ENCODE peak calls at places on chromosomes 1 and 21, in five cellular contexts. G is CD4-positive, alpha-beta memory T cell; S is A549; Z is hepatocyte; M is NT2/D1. V is an unnamed sample. For H3K4me1, the result is how much of the 10 kb centered on the place peaks cover.

GRCh38 chr1:20166047-20166446 is 19.8 kb upstream of the UBXN10 start:
- DNase-seq in G (no peak), S (no peak), Z (no peak), M (no peak), V (no peak)

GRCh38 chr1:230073371-230074035 is 6.5 kb downstream of the GALNT2 start:
- DNase-seq in G (no peak), S (peak), Z (no peak), M (no peak), V (no peak)

GRCh38 chr21:31143021-31143420 is 104.7 kb upstream of the KRTAP19-8 start:
- DNase-seq in G (no peak), S (no peak), Z (no peak), M (no peak), V (no peak)

GRCh38 chr21:32329331-32329730 is 30.7 kb downstream of the MRAP start:
- DNase-seq in G (no peak), S (no peak), Z (no peak), M (no peak), V (peak)

GRCh38 chr1:232305020-232305419 is 324.9 kb downstream of the SIPA1L2 start:
- DNase-seq in G (no peak), S (no peak), Z (no peak), M (no peak), V (no peak)

GRCh38 chr1:207658408-207658807 is 13.5 kb downstream of the CR1L start:
- DNase-seq in G (no peak), S (no peak), Z (no peak), M (no peak), V (no peak)

GRCh38 chr1:160768295-160768657 is 27.7 kb upstream of the LY9 start:
- DNase-seq in G (peak), S (peak), Z (no peak), M (peak), V (no peak)

GRCh38 chr1:213658508-213658907 is 329.3 kb upstream of the PROX1 start:
- DNase-seq in G (no peak), S (no peak), Z (no peak), M (no peak), V (no peak)

GRCh38 chr1:169604781-169605560 is 18.7 kb upstream of the F5 start:
- DNase-seq in G (peak), S (no peak), Z (no peak), M (no peak), V (no peak)

GRCh38 chr1:225450491-225451191 is 22.8 kb upstream of the LBR start:
- DNase-seq in G (no peak), S (peak), Z (no peak), M (no peak), V (no peak)

GRCh38 chr1:224525411-224526040 is 90.6 kb upstream of the CNIH3 start:
- DNase-seq in G (no peak), S (no peak), Z (no peak), M (no peak), V (no peak)

GRCh38 chr1:232627645-232628334 is 2.1 kb downstream of the SIPA1L2 start:
- DNase-seq in G (peak), S (peak), Z (peak), M (peak), V (no peak)

GRCh38 chr1:10901091-10901893 is 104.8 kb upstream of the CASZ1 start:
- DNase-seq in G (no peak), S (no peak), Z (peak), M (no peak), V (no peak)

GRCh38 chr1:92043621-92044020 is 13.8 kb downstream of the EPHX4 start:
- DNase-seq in G (no peak), S (no peak), Z (no peak), M (no peak), V (no peak)

GRCh38 chr1:47545912-47546483 is 108.2 kb downstream of the FOXD2 start:
- DNase-seq in G (no peak), S (no peak), Z (no peak), M (no peak), V (no peak)

GRCh38 chr1:113792986-113793385 is 19.3 kb downstream of the RSBN1 start:
- DNase-seq in G (no peak), S (no peak), Z (no peak), M (no peak), V (no peak)

GRCh38 chr1:216303690-216304089 is 119.6 kb downstream of the USH2A start:
- DNase-seq in G (no peak), S (no peak), Z (no peak), M (no peak), V (no peak)

GRCh38 chr1:158931055-158931737 is at the start of gene PYHIN1:
- DNase-seq in G (peak), S (no peak), Z (no peak), M (no peak), V (no peak)

GRCh38 chr1:17564458-17565393 is 25.2 kb downstream of the ARHGEF10L start:
- DNase-seq in G (no peak), S (no peak), Z (no peak), M (no peak), V (peak)

GRCh38 chr1:155324717-155325595 is 4.3 kb downstream of the RUSC1 start:
- DNase-seq in G (no peak), S (peak), Z (peak), M (peak), V (peak)

GRCh38 chr1:110606784-110607662 is 865 bp upstream of the KCNA2 start:
- DNase-seq in G (peak), S (no peak), Z (peak), M (no peak), V (no peak)

GRCh38 chr1:108524676-108525075 is 35.2 kb upstream of the EEIG2 start:
- DNase-seq in G (no peak), S (no peak), Z (no peak), M (no peak), V (no peak)

GRCh38 chr1:203525685-203526084 is 31.7 kb downstream of the OPTC start:
- DNase-seq in G (no peak), S (no peak), Z (no peak), M (no peak), V (no peak)
- H3K4me1 ChIP-seq in G (under half), S (under half), Z (under half), M (under half), V (under half)

DNA sequence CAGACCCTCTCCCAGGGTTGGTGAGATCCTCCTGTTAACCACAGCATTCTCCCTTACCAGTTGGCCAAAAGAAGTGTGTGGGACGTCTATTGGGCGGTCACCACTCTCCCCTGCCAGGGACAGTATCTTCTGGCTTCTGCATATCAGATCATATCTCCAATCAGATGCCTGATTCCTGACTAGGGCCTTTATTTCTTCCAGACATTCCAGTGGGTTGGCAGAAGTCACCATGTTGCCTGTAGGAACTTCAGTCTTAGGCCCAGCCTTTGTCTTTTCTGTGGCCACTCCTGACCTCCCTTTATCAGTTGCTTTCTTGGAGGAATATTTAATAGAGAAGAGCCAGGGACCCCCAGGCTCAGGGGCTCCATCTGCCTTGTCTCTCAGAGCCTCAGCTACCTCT is 130.4 kb upstream of the F3 start:
- DNase-seq in G (no peak), S (no peak), Z (no peak), M (no peak), V (no peak)
- H3K4me1 ChIP-seq in G (under half), S (under half), Z (under half), M (under half), V (under half)

DNA sequence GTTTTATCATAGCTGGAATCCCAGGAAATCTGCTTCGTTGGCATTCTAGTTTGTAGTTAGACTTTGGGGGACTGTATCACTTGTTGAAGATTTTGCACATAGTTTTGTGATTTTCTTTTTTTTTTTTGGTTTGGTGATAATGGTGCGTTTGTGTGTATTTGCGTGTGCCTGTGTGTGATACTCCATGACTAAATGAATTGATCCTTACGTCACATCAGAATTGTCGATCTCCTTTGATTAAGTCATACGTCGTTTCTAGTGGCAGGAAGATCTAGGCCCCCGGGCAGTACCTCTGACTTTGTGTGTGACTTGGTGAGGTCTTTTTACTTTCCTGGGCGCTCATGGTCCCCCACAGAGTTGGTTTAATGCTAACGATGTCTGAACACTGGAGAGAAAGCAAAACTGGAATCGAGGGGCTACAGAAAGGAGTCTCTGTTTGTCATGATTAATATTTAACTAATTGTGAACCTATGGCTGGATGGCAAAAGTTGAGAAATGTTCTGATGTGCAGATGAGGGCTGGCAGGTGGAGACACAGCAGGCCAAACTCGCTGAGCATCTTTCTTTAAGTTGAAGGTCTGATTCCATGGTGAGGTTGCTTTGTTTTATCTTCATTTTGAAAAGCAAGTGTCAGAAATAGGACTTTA is 2.4 kb downstream of the RASSF5 start:
- DNase-seq in G (no peak), S (no peak), Z (no peak), M (no peak), V (peak)
- H3K4me1 ChIP-seq in G (under half), S (under half), Z (under half), M (under half), V (under half)

GRCh38 chr1:23166854-23167253 is 1.8 kb downstream of the LUZP1 start:
- DNase-seq in G (no peak), S (no peak), Z (no peak), M (no peak), V (no peak)
- H3K4me1 ChIP-seq in G (under half), S (under half), Z (under half), M (under half), V (under half)

GRCh38 chr1:109570414-109570813 is 22.0 kb downstream of the GNAI3 start:
- DNase-seq in G (no peak), S (no peak), Z (peak), M (no peak), V (no peak)
- H3K4me1 ChIP-seq in G (under half), S (under half), Z (under half), M (under half), V (under half)

DNA sequence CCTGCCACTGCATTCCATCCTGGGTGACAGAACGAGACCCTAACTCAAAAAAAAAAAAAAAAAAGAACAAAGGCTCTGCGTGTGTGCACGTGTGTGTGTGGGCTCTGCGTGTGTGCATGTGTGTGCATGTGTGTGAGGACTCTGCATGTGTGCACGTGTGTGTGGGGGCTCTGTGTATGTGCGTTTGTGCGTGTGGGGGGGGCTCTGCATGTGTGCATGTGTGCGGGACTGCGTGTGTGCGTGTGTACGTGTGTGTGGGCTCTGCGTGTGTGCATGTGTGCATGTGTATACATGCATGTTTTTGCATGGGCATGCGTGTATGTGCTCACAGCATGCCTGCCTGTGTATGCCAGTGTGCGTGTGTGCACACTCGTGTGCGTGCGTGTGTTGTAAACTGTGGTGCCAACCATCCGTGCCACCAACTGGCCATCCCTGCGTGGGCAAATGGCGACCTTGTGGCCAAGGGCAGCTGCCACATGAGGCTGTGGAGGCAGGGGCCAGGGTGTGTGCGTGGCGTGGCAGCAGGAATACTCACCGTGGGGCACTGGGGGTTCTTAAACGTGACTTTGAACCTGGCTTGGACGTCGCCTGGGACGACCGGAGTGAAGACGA is 26.8 kb upstream of the TMEM52 start:
- DNase-seq in G (no peak), S (no peak), Z (no peak), M (no peak), V (no peak)
- H3K4me1 ChIP-seq in G (under half), S (under half), Z (under half), M (under half), V (under half)

GRCh38 chr1:21304488-21304887 is 14.2 kb upstream of the ECE1 start:
- DNase-seq in G (no peak), S (no peak), Z (no peak), M (no peak), V (no peak)
- H3K4me1 ChIP-seq in G (half or more), S (under half), Z (half or more), M (under half), V (half or more)

DNA sequence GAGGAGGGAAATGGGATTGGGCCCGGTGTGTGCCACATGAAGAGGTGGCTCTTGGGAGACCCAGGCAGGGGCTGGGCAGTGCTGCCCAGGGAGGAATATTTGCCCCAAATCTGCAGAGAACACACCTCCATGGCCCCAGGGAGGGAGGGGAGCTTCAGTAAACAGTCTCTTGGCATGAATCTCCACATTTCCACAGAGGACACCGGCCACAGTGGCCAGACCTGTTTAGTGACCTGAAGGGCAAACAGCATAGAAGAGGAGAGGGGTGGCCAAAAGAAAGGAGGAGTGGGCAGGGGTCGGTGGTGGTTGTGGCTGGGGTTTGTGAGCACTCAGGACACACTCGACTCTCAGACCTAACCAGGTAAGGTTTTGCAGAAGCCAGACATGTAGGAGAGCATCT is 54.0 kb upstream of the IFFO2 start:
- DNase-seq in G (no peak), S (no peak), Z (no peak), M (no peak), V (no peak)
- H3K4me1 ChIP-seq in G (under half), S (half or more), Z (under half), M (under half), V (under half)

GRCh38 chr1:41766546-41766945 is 152.2 kb downstream of the HIVEP3 start:
- DNase-seq in G (no peak), S (no peak), Z (no peak), M (no peak), V (no peak)
- H3K4me1 ChIP-seq in G (under half), S (under half), Z (under half), M (under half), V (under half)

GRCh38 chr1:27132624-27133023 is 22.3 kb downstream of the SLC9A1 start:
- DNase-seq in G (no peak), S (no peak), Z (no peak), M (no peak), V (no peak)
- H3K4me1 ChIP-seq in G (under half), S (under half), Z (under half), M (under half), V (under half)

V was measured in tibial artery.